ENCODE peak calls at places on chromosome 22, in six cellular contexts. X is NCI-H446; L is HS-27A; Z is activated T-cell treated with anti-CD3 and anti-CD28 coated beads, Interleukin-2, amount 50 U/mL, for 48 hours; H is neural progenitor cell; O is substantia nigra. U is an unnamed sample.

GRCh38 chr22:29457730-29458129 is 19.3 kb downstream of the RFPL1 start:
- DNase-seq in X (peak; percentile 17), L (no peak), Z (no peak), H (peak; percentile 82), O (no peak), U (peak; percentile 69)

GRCh38 chr22:31327786-31328544 is 18.2 kb downstream of the PATZ1 start:
- DNase-seq in X (no peak), L (no peak), Z (no peak), H (no peak), O (no peak), U (no peak)

GRCh38 chr22:26781591-26781990 is 124.2 kb downstream of the MIAT start:
- DNase-seq in X (no peak), L (no peak), Z (no peak), H (peak; percentile 57), O (no peak), U (no peak)

GRCh38 chr22:21659864-21660525 is 5.8 kb upstream of the PPIL2 start:
- DNase-seq in X (no peak), L (no peak), Z (no peak), H (no peak), O (no peak), U (no peak)

GRCh38 chr22:49687786-49688515 is 139.7 kb downstream of the BRD1 start:
- DNase-seq in X (no peak), L (no peak), Z (no peak), H (no peak), O (no peak), U (no peak)

GRCh38 chr22:46070722-46071450 is 79.4 kb upstream of the PPARA start:
- DNase-seq in X (no peak), L (peak; percentile 22), Z (peak; percentile 67), H (peak; percentile 73), O (no peak), U (peak; percentile 81)

GRCh38 chr22:35601743-35602633 is 15.1 kb downstream of the MB start:
- DNase-seq in X (no peak), L (no peak), Z (peak; percentile 33), H (no peak), O (no peak), U (peak; percentile 88)

GRCh38 chr22:27986459-27986858 is 67.4 kb upstream of the PITPNB start:
- DNase-seq in X (no peak), L (no peak), Z (peak; percentile 2), H (no peak), O (no peak), U (no peak)

GRCh38 chr22:32677876-32678275 is 123.6 kb upstream of the TIMP3 start:
- DNase-seq in X (no peak), L (no peak), Z (no peak), H (no peak), O (no peak), U (no peak)

GRCh38 chr22:31841029-31841827 is 87.4 kb downstream of the DEPDC5 start:
- DNase-seq in X (no peak), L (no peak), Z (no peak), H (no peak), O (no peak), U (no peak)

GRCh38 chr22:29625090-29625825 is 21.8 kb downstream of the NF2 start:
- DNase-seq in X (peak; percentile 24), L (peak; percentile 49), Z (peak; percentile 40), H (peak; percentile 62), O (no peak), U (peak; percentile 64)

GRCh38 chr22:17842386-17842785 is 68.1 kb upstream of the BID start:
- DNase-seq in X (no peak), L (no peak), Z (peak; percentile 41), H (no peak), O (no peak), U (no peak)

GRCh38 chr22:48222742-48223487 is 1460.5 kb downstream of the TBC1D22A start:
- DNase-seq in X (no peak), L (no peak), Z (no peak), H (no peak), O (no peak), U (no peak)

GRCh38 chr22:17855891-17856290 is 81.6 kb upstream of the BID start:
- DNase-seq in X (no peak), L (no peak), Z (no peak), H (no peak), O (no peak), U (no peak)

GRCh38 chr22:37760152-37760551 is 47.6 kb upstream of the GCAT start:
- DNase-seq in X (no peak), L (no peak), Z (no peak), H (no peak), O (no peak), U (no peak)

GRCh38 chr22:48713266-48714205 is 1114.1 kb downstream of the BRD1 start:
- DNase-seq in X (no peak), L (no peak), Z (no peak), H (no peak), O (no peak), U (no peak)

GRCh38 chr22:41256254-41256897 is 15.6 kb upstream of the CHADL start:
- DNase-seq in X (no peak), L (no peak), Z (no peak), H (no peak), O (no peak), U (peak; percentile 67)

GRCh38 chr22:49093192-49093880 is 734.3 kb downstream of the BRD1 start:
- DNase-seq in X (no peak), L (no peak), Z (no peak), H (no peak), O (no peak), U (no peak)

GRCh38 chr22:29130490-29130889 is 57.7 kb downstream of the KREMEN1 start:
- DNase-seq in X (no peak), L (no peak), Z (no peak), H (no peak), O (no peak), U (no peak)

GRCh38 chr22:40578171-40578570 is 58.3 kb downstream of the MRTFA start:
- DNase-seq in X (no peak), L (no peak), Z (peak; percentile 44), H (no peak), O (no peak), U (no peak)

GRCh38 chr22:43191831-43192230 is 4.9 kb upstream of the TTLL12 start:
- DNase-seq in X (no peak), L (no peak), Z (no peak), H (no peak), O (no peak), U (no peak)

GRCh38 chr22:28810839-28811491 is 10.6 kb upstream of the XBP1 start:
- DNase-seq in X (no peak), L (no peak), Z (peak; percentile 41), H (no peak), O (no peak), U (no peak)

GRCh38 chr22:39287076-39287743 is 32.2 kb downstream of the RPL3 start:
- DNase-seq in X (no peak), L (no peak), Z (no peak), H (no peak), O (no peak), U (no peak)

GRCh38 chr22:49330421-49331222 is 497.1 kb downstream of the BRD1 start:
- DNase-seq in X (no peak), L (no peak), Z (no peak), H (no peak), O (no peak), U (no peak)

GRCh38 chr22:47033648-47034000 is 271.2 kb downstream of the TBC1D22A start:
- DNase-seq in X (no peak), L (no peak), Z (no peak), H (no peak), O (no peak), U (no peak)

GRCh38 chr22:40620464-40621046 is 16.0 kb downstream of the MRTFA start:
- DNase-seq in X (no peak), L (no peak), Z (no peak), H (no peak), O (no peak), U (peak; percentile 51)

GRCh38 chr22:39301926-39302325 is 17.5 kb downstream of the RPL3 start:
- DNase-seq in X (no peak), L (no peak), Z (no peak), H (no peak), O (no peak), U (no peak)

GRCh38 chr22:39431821-39432251 is 25.0 kb upstream of the MGAT3 start:
- DNase-seq in X (no peak), L (no peak), Z (no peak), H (no peak), O (no peak), U (no peak)

GRCh38 chr22:24393012-24393559 is 34.3 kb upstream of the ADORA2A start:
- DNase-seq in X (no peak), L (no peak), Z (no peak), H (no peak), O (no peak), U (no peak)

GRCh38 chr22:23193882-23194281 is 13.6 kb downstream of the BCR start:
- DNase-seq in X (no peak), L (no peak), Z (no peak), H (no peak), O (no peak), U (peak; percentile 55)

GRCh38 chr22:27405672-27406388 is 395.7 kb downstream of the MN1 start:
- DNase-seq in X (peak; percentile 15), L (no peak), Z (peak; percentile 57), H (peak; percentile 80), O (peak; percentile 13), U (peak; percentile 89)

GRCh38 chr22:46364341-46365165 is 29.0 kb downstream of the TRMU start:
- DNase-seq in X (no peak), L (no peak), Z (no peak), H (no peak), O (no peak), U (no peak)

GRCh38 chr22:25057013-25057881 is 104.7 kb downstream of the KIAA1671 start:
- DNase-seq in X (no peak), L (no peak), Z (peak; percentile 93), H (peak; percentile 75), O (peak; percentile 12), U (peak; percentile 78)

U was measured in AG20443.